ENCODE peak calls at places on chromosomes 6 and 20, in five cellular contexts. Q, X, A, U and R are unnamed samples.

GRCh38 chr6:22614541-22614940 is 45.2 kb downstream of the HDGFL1 start:
- DNase-seq in A (no peak), Q (no peak), U (no peak), X (no peak), R (no peak)

GRCh38 chr20:19992996-19993908 is 23.9 kb upstream of the NAA20 start:
- DNase-seq in Q (no peak), U (peak; percentile 76), X (peak; percentile 80), A (peak; percentile 88), R (peak; percentile 89)

GRCh38 chr6:25369450-25370086 is 90.4 kb downstream of the CARMIL1 start:
- DNase-seq in U (no peak), X (no peak), A (peak; percentile 88), Q (no peak), R (no peak)

GRCh38 chr6:34132486-34133185 is 13.3 kb downstream of the GRM4 start:
- DNase-seq in X (peak; percentile 72), A (peak; percentile 26), Q (peak; percentile 27), U (peak; percentile 21), R (no peak)

GRCh38 chr6:72363844-72364740 is 257.8 kb upstream of the KCNQ5 start:
- DNase-seq in A (peak; percentile 89), X (peak; percentile 73), U (no peak), Q (no peak), R (peak; percentile 87)

GRCh38 chr6:109257494-109257893 is 124.8 kb downstream of the CD164 start:
- DNase-seq in X (no peak), Q (no peak), U (no peak), A (no peak), R (no peak)

GRCh38 chr20:57167971-57168693 is 98.3 kb downstream of the BMP7 start:
- DNase-seq in A (no peak), Q (no peak), X (peak; percentile 46), U (no peak), R (no peak)

GRCh38 chr6:52647199-52647598 is 23.7 kb upstream of the TMEM14A start:
- DNase-seq in X (no peak), Q (no peak), U (no peak), A (peak; percentile 41), R (no peak)

GRCh38 chr6:4208158-4208557 is 72.8 kb upstream of the ECI2 start:
- DNase-seq in Q (no peak), X (no peak), A (no peak), U (no peak), R (no peak)